ENCODE peak calls at places on chromosomes 2 and 18, in six cellular contexts. T is sciatic nerve, K is fibroblast of the conjunctiva, I is HepG2, P is hippocampal formation, L is mucosa of gallbladder. H is an unnamed sample.

GRCh38 chr18:59672125-59672769 is 25.0 kb downstream of the CCBE1 start:
- DNase-seq in T (no peak), K (no peak), I (no peak), P (no peak), L (no peak), H (no peak)

GRCh38 chr18:8844721-8845148 is 139.4 kb downstream of the MTCL1 start:
- DNase-seq in T (no peak), K (no peak), I (no peak), P (no peak), L (no peak), H (no peak)

GRCh38 chr2:37819228-37819627 is 105.9 kb upstream of the RMDN2 start:
- DNase-seq in T (no peak), K (peak; percentile 77), I (no peak), P (no peak), L (no peak), H (no peak)

GRCh38 chr2:222944552-222944951 is 83.7 kb downstream of the ACSL3 start:
- DNase-seq in T (no peak), K (no peak), I (no peak), P (no peak), L (no peak), H (no peak)

GRCh38 chr2:65367517-65367916 is 64.9 kb downstream of the SPRED2 start:
- DNase-seq in T (no peak), K (peak; percentile 91), I (no peak), P (no peak), L (no peak), H (no peak)

GRCh38 chr2:195555971-195556370 is 101.1 kb upstream of the SLC39A10 start:
- DNase-seq in T (no peak), K (no peak), I (peak; percentile 11), P (no peak), L (no peak), H (no peak)

GRCh38 chr2:178767099-178768060 is 39.8 kb downstream of the TTN start:
- DNase-seq in T (no peak), K (no peak), I (no peak), P (no peak), L (no peak), H (no peak)

GRCh38 chr18:59461171-59461570 is 102.1 kb upstream of the LMAN1 start:
- DNase-seq in T (no peak), K (no peak), I (no peak), P (no peak), L (no peak), H (no peak)

GRCh38 chr2:28842042-28842441 is 28.1 kb downstream of the TRMT61B start:
- DNase-seq in T (no peak), K (no peak), I (no peak), P (no peak), L (no peak), H (no peak)

GRCh38 chr18:11324510-11324909 is 175.1 kb upstream of the PIEZO2 start:
- DNase-seq in T (no peak), K (no peak), I (no peak), P (no peak), L (no peak), H (no peak)

GRCh38 chr2:189570565-189570964 is 10.0 kb downstream of the SLC40A1 start:
- DNase-seq in T (no peak), K (no peak), I (peak; percentile 74), P (no peak), L (no peak), H (no peak)

GRCh38 chr18:56377161-56377560 is 261.2 kb downstream of the TXNL1 start:
- DNase-seq in T (no peak), K (no peak), I (no peak), P (no peak), L (no peak), H (no peak)